ENCODE peak calls at places on chromosomes 6 and 20, in five cellular contexts. H is H54, T is Peyer's patch, M is upper lobe of left lung, A is GM12892. U is an unnamed sample.

GRCh38 chr20:51586005-51586440 is 43.5 kb upstream of the NFATC2 start:
- DNase-seq in H (peak; percentile 66), T (no peak), M (no peak), A (no peak), U (peak; percentile 8)

GRCh38 chr6:149856256-149856994 is 7.7 kb downstream of the LRP11 start:
- DNase-seq in H (no peak), T (no peak), M (no peak), A (no peak), U (no peak)

GRCh38 chr6:151914475-151914874 is 107.0 kb downstream of the ESR1 start:
- DNase-seq in H (no peak), T (no peak), M (no peak), A (no peak), U (no peak)

GRCh38 chr20:25032478-25033183 is 25.3 kb downstream of the ACSS1 start:
- DNase-seq in H (no peak), T (no peak), M (no peak), A (no peak), U (no peak)

GRCh38 chr6:167679791-167680604 is 146.7 kb upstream of the AFDN start:
- DNase-seq in H (no peak), T (no peak), M (no peak), A (no peak), U (no peak)

GRCh38 chr6:41167173-41167963 is 4.5 kb upstream of the TREM2 start:
- DNase-seq in H (no peak), T (no peak), M (no peak), A (no peak), U (peak; percentile 9)

GRCh38 chr6:140321891-140322290 is 947.4 kb upstream of the CITED2 start:
- DNase-seq in H (no peak), T (no peak), M (no peak), A (no peak), U (no peak)

GRCh38 chr6:161079566-161080262 is 88.1 kb downstream of the MAP3K4 start:
- DNase-seq in H (peak; percentile 11), T (no peak), M (no peak), A (no peak), U (no peak)

GRCh38 chr6:1575213-1576041 is 34.3 kb upstream of the FOXC1 start:
- DNase-seq in H (no peak), T (no peak), M (peak; percentile 26), A (no peak), U (no peak)

GRCh38 chr20:54086444-54087134 is 16.2 kb upstream of the BCAS1 start:
- DNase-seq in H (no peak), T (no peak), M (no peak), A (no peak), U (no peak)

GRCh38 chr6:53898026-53898795 is 103.4 kb downstream of the LRRC1 start:
- DNase-seq in H (no peak), T (no peak), M (no peak), A (no peak), U (no peak)

GRCh38 chr20:20010639-20011500 is 6.3 kb upstream of the NAA20 start:
- DNase-seq in H (no peak), T (no peak), M (no peak), A (no peak), U (no peak)

GRCh38 chr6:16004934-16005673 is 123.8 kb upstream of the MYLIP start:
- DNase-seq in H (no peak), T (no peak), M (no peak), A (no peak), U (peak; percentile 33)

GRCh38 chr20:46951840-46952497 is 57.3 kb downstream of the EYA2 start:
- DNase-seq in H (no peak), T (no peak), M (no peak), A (no peak), U (no peak)

GRCh38 chr20:41048475-41049242 is 20.0 kb downstream of the TOP1 start:
- DNase-seq in H (no peak), T (no peak), M (no peak), A (no peak), U (peak; percentile 42)

GRCh38 chr6:25984265-25984664 is 21.7 kb downstream of the TRIM38 start:
- DNase-seq in H (no peak), T (no peak), M (no peak), A (no peak), U (no peak)

GRCh38 chr20:15756001-15756400 is 817.2 kb downstream of the KIF16B start:
- DNase-seq in H (no peak), T (no peak), M (no peak), A (no peak), U (no peak)

GRCh38 chr20:1307571-1307971 is 21.4 kb downstream of the SDCBP2 start:
- DNase-seq in H (no peak), T (peak; percentile 43), M (peak; percentile 58), A (no peak), U (no peak)

GRCh38 chr20:16415079-16415478 is 158.2 kb downstream of the KIF16B start:
- DNase-seq in H (no peak), T (no peak), M (no peak), A (no peak), U (no peak)

GRCh38 chr6:12866422-12867029 is 150.0 kb downstream of the PHACTR1 start:
- DNase-seq in H (no peak), T (no peak), M (no peak), A (no peak), U (no peak)

GRCh38 chr6:157226761-157227160 is 96.6 kb downstream of the TMEM242 start:
- DNase-seq in H (no peak), T (no peak), M (no peak), A (no peak), U (peak; percentile 40)

GRCh38 chr6:144877118-144877517 is 592.0 kb downstream of the UTRN start:
- DNase-seq in H (no peak), T (no peak), M (no peak), A (no peak), U (no peak)

GRCh38 chr20:44425923-44426322 is 49.8 kb upstream of the TTPAL start:
- DNase-seq in H (no peak), T (no peak), M (no peak), A (no peak), U (no peak)

GRCh38 chr6:146887447-146888077 is 288.8 kb downstream of the ADGB start:
- DNase-seq in H (no peak), T (no peak), M (no peak), A (no peak), U (no peak)

GRCh38 chr6:83006270-83006905 is 59.3 kb downstream of the UBE3D start:
- DNase-seq in H (no peak), T (no peak), M (no peak), A (no peak), U (peak; percentile 66)

GRCh38 chr6:15663057-15663638 is 320 bp upstream of the DTNBP1 start:
- DNase-seq in H (peak; percentile 94), T (no peak), M (no peak), A (no peak), U (no peak)

GRCh38 chr20:64035066-64035932 is 683 bp upstream of the C20orf204 start:
- DNase-seq in H (no peak), T (no peak), M (peak; percentile 62), A (no peak), U (no peak)

GRCh38 chr20:50320910-50321796 is 130.5 kb downstream of the CEBPB start:
- DNase-seq in H (peak; percentile 90), T (peak; percentile 84), M (peak; percentile 93), A (no peak), U (peak; percentile 28)
- TF ChIP-seq POLR2A in H (peak; percentile 37), T (no peak), M (peak; percentile 11), A (no peak), U (no peak)

GRCh38 chr20:2533118-2533517 is 3.3 kb upstream of the TMC2 start:
- DNase-seq in H (no peak), T (no peak), M (no peak), A (no peak), U (no peak)

GRCh38 chr20:2538356-2538755 is 2.0 kb downstream of the TMC2 start:
- DNase-seq in H (no peak), T (no peak), M (no peak), A (no peak), U (no peak)

GRCh38 chr20:2537101-2537500 is 728 bp downstream of the TMC2 start:
- DNase-seq in H (no peak), T (no peak), M (no peak), A (no peak), U (no peak)

GRCh38 chr20:2536562-2536986 is at the start of gene TMC2:
- DNase-seq in H (no peak), T (no peak), M (peak; percentile 70), A (no peak), U (no peak)

DNA sequence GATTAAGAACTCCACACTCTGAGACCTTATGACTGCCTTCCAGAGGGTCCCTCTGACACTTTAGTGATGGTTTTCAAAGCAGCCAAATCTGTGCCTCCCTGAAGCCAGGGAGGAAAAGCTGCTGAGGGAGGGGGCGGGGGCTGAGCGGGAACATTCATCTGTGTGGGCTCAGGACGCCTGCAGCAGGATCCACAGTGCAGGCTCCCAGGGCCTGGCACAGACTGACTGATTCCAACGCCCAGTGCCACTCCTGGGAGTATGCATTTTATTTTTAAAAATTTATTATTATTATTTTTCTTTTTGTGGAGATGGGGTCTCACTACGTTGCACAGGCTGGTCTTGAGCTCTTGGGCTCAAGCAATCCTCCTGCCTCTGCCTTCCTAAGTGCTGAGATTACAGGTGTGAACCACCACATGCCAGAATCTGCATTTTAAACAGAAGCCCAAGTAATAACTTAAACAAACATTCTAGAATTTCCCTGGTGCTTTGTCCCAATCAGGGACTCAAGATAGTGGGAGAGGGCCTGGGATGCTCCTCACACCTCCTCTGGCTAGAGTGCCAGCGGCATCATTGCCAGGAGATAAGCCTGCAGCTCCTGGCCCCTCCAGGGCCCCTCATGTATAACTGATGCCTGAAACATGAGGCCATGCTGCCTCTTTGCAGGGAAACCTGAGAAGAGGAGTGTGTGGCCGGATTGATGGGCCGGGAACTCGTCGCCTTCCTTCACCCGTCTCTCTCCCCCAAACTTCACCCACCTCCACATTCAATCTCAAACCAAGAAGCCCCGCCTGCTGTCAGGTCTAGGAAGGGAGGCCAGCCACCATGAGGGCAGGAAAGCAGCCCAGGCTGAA is 437 bp upstream of the TMC2 start:
- DNase-seq in H (no peak), T (no peak), M (no peak), A (no peak), U (no peak)
- TF ChIP-seq POLR2A in H (no peak), T (no peak), M (no peak), A (no peak), U (no peak)

GRCh38 chr6:33288942-33289783 is at the start of the genes PFDN6 and WDR46:
- DNase-seq in H (peak; percentile 85), T (peak; percentile 82), M (peak; percentile 72), A (peak; percentile 95), U (peak; percentile 94)
- TF ChIP-seq POLR2A in H (peak; percentile 34), T (no peak), M (peak; percentile 12), A (peak; percentile 73), U (peak; percentile 77)

DNA sequence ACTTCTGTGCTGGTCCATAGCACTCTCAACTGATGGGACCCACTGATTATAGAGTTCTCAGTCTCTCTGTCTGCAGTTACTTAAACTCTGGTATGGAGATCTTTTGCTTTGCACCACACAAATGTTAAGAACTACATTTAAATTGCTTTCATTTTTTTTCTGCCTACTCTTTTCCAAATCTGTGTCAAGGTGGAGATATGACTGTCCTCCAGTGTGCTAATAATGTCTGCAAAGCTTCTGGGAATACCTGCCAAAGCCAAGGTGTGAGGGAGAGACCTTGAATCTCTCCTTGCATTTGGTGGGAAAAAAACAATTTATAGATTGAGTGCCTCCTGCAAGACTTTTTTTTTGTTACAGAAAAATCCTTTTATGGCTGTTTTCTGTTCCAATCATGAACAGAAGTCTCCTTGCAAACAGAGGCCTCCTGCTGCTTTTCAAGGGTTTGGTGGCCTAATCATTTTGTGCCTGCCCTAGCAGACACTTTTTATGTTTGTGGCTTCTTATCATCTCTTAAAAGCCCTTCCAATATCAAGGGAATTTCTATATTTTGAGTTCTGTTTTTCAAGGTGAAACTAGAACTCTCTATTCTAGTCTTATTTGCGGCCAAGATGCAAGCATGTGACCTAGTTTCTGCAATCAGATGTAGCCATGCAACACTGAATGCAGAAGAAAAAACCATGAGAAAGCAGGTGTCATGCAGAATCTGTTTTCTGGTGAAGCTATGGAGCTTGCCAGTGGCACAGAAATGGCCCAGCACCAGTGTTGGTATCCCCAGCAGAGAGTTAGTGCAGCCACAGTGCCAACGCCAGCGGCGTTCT is 23.2 kb upstream of the AKIRIN2 start:
- DNase-seq in H (no peak), T (no peak), M (no peak), A (no peak), U (peak; percentile 67)
- TF ChIP-seq POLR2A in H (no peak), T (no peak), M (no peak), A (peak; percentile 38), U (no peak)

U was measured in erythroblast.